ENCODE peak calls at places on chromosome 3, in ten cellular contexts. U is AG09309, B is GM13977, N is CD14-positive monocyte, T is neural crest cell, Q is IMR-90, J is kidney, I is mucosa of descending colon, P is AG04449, A is tibial artery. E is an unnamed sample.

GRCh38 chr3:23455084-23455483 is 252.0 kb downstream of the UBE2E2 start:
- DNase-seq in A (no peak), U (peak; percentile 69), T (no peak), J (no peak), P (peak; percentile 49), I (no peak), B (no peak), N (no peak), Q (peak; percentile 89), E (no peak)

GRCh38 chr3:9396301-9396631 is 1.1 kb upstream of the SETD5 start:
- DNase-seq in J (no peak), P (peak; percentile 89), N (peak; percentile 78), Q (peak; percentile 96), I (peak; percentile 90), T (no peak), A (peak; percentile 95), U (peak; percentile 91), B (peak; percentile 70), E (peak; percentile 97)

GRCh38 chr3:194998948-194999347 is 272.0 kb downstream of the XXYLT1 start:
- DNase-seq in J (no peak), U (no peak), N (no peak), A (peak; percentile 34), I (no peak), B (no peak), T (no peak), Q (no peak), P (no peak), E (peak; percentile 60)

GRCh38 chr3:79015854-79016253 is 751.9 kb downstream of the ROBO1 start:
- DNase-seq in A (no peak), N (no peak), U (no peak), P (no peak), B (peak; percentile 45), Q (no peak), T (no peak), I (no peak), J (no peak), E (no peak)

GRCh38 chr3:64954995-64955636 is 267.3 kb upstream of the ADAMTS9 start:
- DNase-seq in B (no peak), Q (no peak), A (peak; percentile 72), I (peak; percentile 28), U (no peak), J (no peak), P (no peak), N (no peak), T (no peak), E (no peak)

GRCh38 chr3:105614288-105615030 is 247.8 kb downstream of the ALCAM start:
- DNase-seq in T (no peak), P (no peak), A (no peak), J (no peak), B (no peak), N (no peak), U (no peak), Q (peak; percentile 52), I (no peak), E (no peak)

GRCh38 chr3:139448104-139448503 is 28.2 kb downstream of the RBP2 start:
- DNase-seq in I (no peak), A (no peak), U (no peak), N (no peak), T (no peak), Q (no peak), P (no peak), J (no peak), B (no peak), E (no peak)

GRCh38 chr3:159825216-159825854 is 163.3 kb upstream of the IL12A start:
- DNase-seq in N (no peak), P (no peak), B (no peak), J (no peak), Q (no peak), U (no peak), T (no peak), I (no peak), A (no peak), E (no peak)

GRCh38 chr3:69084326-69084667 is 440 bp upstream of the ARL6IP5 start:
- DNase-seq in J (no peak), U (peak; percentile 63), B (no peak), A (no peak), T (no peak), N (no peak), I (no peak), Q (peak; percentile 85), P (no peak), E (no peak)

GRCh38 chr3:188061133-188061532 is 92.8 kb upstream of the LPP start:
- DNase-seq in A (no peak), P (no peak), N (no peak), U (no peak), J (no peak), I (no peak), T (no peak), B (peak; percentile 22), Q (peak; percentile 64), E (no peak)

GRCh38 chr3:107592073-107592472 is 69.3 kb downstream of the BBX start:
- DNase-seq in B (no peak), U (no peak), A (no peak), Q (no peak), P (no peak), J (no peak), I (no peak), N (no peak), T (no peak), E (no peak)

DNA sequence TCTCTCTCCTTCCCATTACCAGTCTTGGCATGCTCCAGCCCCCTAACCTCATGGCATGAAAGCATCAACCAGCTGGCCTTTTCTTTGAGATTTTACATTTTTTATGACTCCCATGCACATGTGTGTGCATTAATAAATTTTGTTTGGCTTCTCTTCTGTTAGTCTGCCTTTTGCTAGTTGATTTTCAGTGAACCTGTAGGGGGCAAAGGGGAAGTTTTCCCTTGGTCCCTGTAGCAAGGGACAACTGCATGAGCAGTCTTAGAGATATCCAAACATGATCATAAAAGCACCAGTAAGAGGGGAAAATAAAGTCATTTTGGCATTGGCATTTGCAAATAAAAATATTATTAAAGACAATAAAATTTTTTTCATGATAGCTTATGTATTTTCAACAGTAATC is 73.7 kb downstream of the OXSM start:
- DNase-seq in P (no peak), N (no peak), Q (no peak), A (no peak), T (no peak), I (no peak), J (no peak), B (no peak), U (no peak), E (no peak)
- TF ChIP-seq CTCF in P (no peak), N (peak; percentile 36), Q (no peak), A (no peak), T (peak; percentile 48), I (no peak), J (no peak), B (no peak), U (peak; percentile 6), E (no peak)

DNA sequence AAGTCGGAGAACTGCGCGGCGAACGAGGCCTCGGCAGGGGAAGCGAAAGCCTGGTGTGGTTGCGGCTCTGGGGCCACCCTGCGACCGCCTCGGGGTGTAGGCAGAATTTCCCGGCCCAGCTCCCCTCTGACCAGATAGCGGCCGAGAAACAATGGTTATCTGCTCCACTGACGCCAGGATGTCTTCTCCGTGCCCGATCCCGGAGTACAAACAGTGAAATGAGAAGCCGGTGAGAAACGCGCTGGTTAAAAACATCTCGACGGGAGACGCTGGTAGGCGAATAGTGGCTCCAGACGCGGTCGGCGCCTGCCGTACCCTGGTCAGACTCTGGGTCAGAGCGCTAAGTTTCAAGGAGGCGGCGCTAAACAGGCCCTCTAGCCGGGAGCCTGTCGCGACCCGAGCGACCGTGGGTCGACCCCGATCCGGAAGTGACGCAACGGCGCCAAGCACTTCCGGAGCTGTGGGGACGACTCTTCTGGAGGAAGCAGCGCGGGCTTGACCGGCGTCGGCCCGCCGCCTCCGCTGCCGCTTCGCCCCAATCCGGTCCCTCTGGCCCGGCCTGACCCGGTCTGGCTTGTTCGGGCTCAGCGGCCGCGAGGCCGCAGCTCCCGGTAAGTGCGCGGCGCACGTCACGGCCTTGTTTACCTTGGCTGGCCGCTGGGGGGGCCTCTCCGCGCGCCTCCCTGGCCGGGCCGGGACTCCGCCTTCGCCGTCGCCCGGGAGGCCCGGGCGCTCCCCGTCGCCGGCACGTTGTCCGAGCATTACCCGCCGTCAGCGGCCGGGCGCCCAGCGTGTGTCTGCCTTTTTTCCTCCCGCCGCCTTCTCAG is at the start of gene ARIH2:
- DNase-seq in Q (peak; percentile 91), T (peak; percentile 84), A (peak; percentile 95), P (peak; percentile 45), U (peak; percentile 61), J (peak; percentile 98), B (peak; percentile 96), N (peak; percentile 92), I (peak; percentile 94), E (peak; percentile 94)
- TF ChIP-seq CTCF in Q (no peak), T (peak; percentile 30), A (no peak), P (no peak), U (no peak), J (no peak), B (peak; percentile 47), N (peak; percentile 17), I (no peak), E (no peak)

DNA sequence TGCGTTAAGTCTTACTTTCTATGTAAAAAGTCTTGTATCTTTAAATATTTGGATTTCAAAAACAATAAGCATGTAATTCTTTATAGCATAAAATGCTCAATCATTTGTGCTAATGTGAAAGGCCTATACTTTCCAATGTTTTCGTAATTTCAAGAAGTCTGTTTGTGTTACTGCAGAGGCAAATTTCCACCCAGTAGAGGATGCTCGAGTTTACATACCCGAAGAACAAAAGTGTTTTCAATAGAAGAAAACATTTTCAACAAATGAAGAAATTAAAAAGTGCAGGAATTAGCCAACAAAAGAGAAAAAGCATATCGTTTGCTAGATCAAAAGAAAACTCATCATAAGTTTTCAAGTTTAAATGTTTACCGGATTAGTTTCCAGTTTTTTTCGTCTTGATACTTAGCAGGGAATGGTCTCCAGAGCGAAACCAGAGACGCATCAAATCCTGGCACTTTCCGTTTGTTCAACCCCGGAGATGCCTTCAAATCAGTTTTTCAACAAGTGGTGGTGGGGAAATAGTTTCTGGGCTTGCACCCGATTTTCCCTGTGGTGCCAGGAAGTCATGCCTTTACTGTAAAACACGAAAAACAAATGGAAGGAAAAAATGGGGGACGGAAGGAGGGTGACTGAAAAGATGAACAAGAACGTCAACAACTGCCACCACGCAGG is 1.0 kb downstream of the CGGBP1 start:
- DNase-seq in Q (peak; percentile 20), A (no peak), T (no peak), N (no peak), P (no peak), J (no peak), B (no peak), U (no peak), I (no peak), E (no peak)
- TF ChIP-seq CTCF in Q (peak; percentile 25), A (no peak), T (no peak), N (no peak), P (no peak), J (peak; percentile 10), B (peak; percentile 24), U (peak; percentile 34), I (no peak), E (no peak)

DNA sequence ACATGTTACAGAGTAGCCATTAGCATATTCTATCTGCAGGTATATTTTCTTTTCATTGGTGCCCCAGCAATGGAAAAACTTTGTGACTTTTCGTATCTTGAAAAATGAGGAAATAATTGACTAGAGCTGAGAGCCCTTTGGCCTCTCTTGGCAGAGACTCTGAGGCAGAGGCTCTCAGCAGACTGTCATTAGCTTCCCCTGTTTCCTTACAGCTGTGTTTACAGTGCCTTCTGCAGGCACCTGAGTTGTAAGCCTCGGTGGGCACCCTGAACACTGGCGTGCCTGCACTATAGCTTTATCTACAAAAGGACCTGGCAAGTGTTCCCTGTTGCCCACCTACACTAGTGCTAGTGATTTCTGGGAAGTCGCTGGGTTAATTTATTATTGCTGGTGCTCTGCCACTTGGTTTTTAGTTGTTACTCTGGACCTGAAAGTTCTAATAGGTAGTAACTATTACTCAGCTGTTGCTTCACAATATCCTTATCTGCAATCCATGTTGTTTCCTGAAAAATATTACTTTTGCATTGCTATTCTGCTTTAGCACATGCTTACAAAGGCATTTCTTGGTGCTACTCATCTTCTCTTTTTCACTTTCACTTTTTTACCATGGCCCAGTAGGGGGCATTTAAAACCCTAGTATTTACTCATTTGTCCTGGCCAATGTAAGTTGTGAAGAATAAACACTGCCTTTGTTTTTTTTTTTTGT is 7.8 kb upstream of the GPR171 start:
- DNase-seq in P (no peak), B (no peak), J (no peak), Q (no peak), A (no peak), I (peak; percentile 43), U (no peak), N (no peak), T (no peak), E (no peak)
- TF ChIP-seq CTCF in P (no peak), B (peak; percentile 15), J (peak; percentile 1), Q (no peak), A (no peak), I (no peak), U (no peak), N (peak; percentile 16), T (no peak), E (no peak)

E was measured in coronary artery.